ENCODE peak calls at places on chromosomes 11 and 22, in nine cellular contexts. D is DMS153, I is endothelial cell, M is GM04504, E is psoas muscle, J is anterior cingulate cortex, V is coronary artery, L is HTR-8/SVneo, R is HL-60. C is an unnamed sample.

GRCh38 chr11:19673924-19674390 is 38.7 kb upstream of the NAV2 start:
- DNase-seq in D (no peak), I (no peak), M (no peak), E (peak), J (no peak), V (peak), L (no peak), R (no peak), C (no peak)

GRCh38 chr11:11841121-11841604 is 609 bp upstream of the USP47 start:
- DNase-seq in D (peak), I (no peak), M (no peak), E (peak), J (peak), V (peak), L (peak), R (no peak), C (no peak)

GRCh38 chr11:78377625-78378418 is 39.8 kb downstream of the GAB2 start:
- DNase-seq in D (no peak), I (no peak), M (no peak), E (no peak), J (no peak), V (no peak), L (no peak), R (no peak), C (no peak)

GRCh38 chr22:20015971-20016733 is 471 bp downstream of the ARVCF start:
- DNase-seq in D (no peak), I (peak), M (no peak), E (no peak), J (no peak), V (no peak), L (no peak), R (no peak), C (no peak)

GRCh38 chr11:1780700-1781592 is 17.2 kb upstream of the CTSD start:
- DNase-seq in D (no peak), I (no peak), M (no peak), E (no peak), J (no peak), V (no peak), L (no peak), R (peak), C (peak)

GRCh38 chr22:36288571-36289405 is 35.9 kb downstream of the APOL1 start:
- DNase-seq in D (no peak), I (no peak), M (no peak), E (no peak), J (no peak), V (no peak), L (no peak), R (no peak), C (no peak)

GRCh38 chr11:88434333-88434976 is 96.9 kb upstream of the CTSC start:
- DNase-seq in D (no peak), I (no peak), M (no peak), E (no peak), J (no peak), V (no peak), L (no peak), R (no peak), C (peak)

GRCh38 chr11:106624377-106624776 is 393.9 kb downstream of the GUCY1A2 start:
- DNase-seq in D (no peak), I (no peak), M (no peak), E (no peak), J (no peak), V (no peak), L (no peak), R (no peak), C (no peak)

C was measured in GF-D8.